ENCODE peak calls at places on chromosome 2, in nine cellular contexts. One of them, this sample, is unnamed.

GRCh38 chr2:197293252-197294007 is 17.1 kb downstream of the ANKRD44 start:
- DNase-seq in cardiac muscle cell: peak; percentile 49
- DNase-seq in effector memory CD4-positive, alpha-beta T cell: no peak
- DNase-seq in lower lobe of right lung: no peak
- DNase-seq in fibroblast of lung: no peak
- DNase-seq in heart left ventricle: no peak
- DNase-seq in psoas muscle: no peak
- DNase-seq in lung: no peak
- DNase-seq in kidney: no peak
- DNase-seq in this sample: no peak

GRCh38 chr2:201158111-201158929 is 24.6 kb upstream of the CASP10 start:
- DNase-seq in psoas muscle: no peak
- DNase-seq in fibroblast of lung: peak; percentile 86
- DNase-seq in lung: peak; percentile 71
- DNase-seq in cardiac muscle cell: peak; percentile 92
- DNase-seq in lower lobe of right lung: peak; percentile 79
- DNase-seq in heart left ventricle: peak; percentile 73
- DNase-seq in effector memory CD4-positive, alpha-beta T cell: peak; percentile 18
- DNase-seq in kidney: no peak
- DNase-seq in this sample: peak; percentile 76

GRCh38 chr2:70118798-70119454 is 31.6 kb downstream of the PCBP1 start:
- DNase-seq in psoas muscle: no peak
- DNase-seq in lower lobe of right lung: no peak
- DNase-seq in kidney: peak; percentile 29
- DNase-seq in fibroblast of lung: no peak
- DNase-seq in heart left ventricle: peak; percentile 12
- DNase-seq in cardiac muscle cell: peak; percentile 51
- DNase-seq in lung: no peak
- DNase-seq in effector memory CD4-positive, alpha-beta T cell: no peak
- DNase-seq in this sample: no peak

GRCh38 chr2:194819367-194819766 is 837.7 kb upstream of the SLC39A10 start:
- DNase-seq in lung: no peak
- DNase-seq in fibroblast of lung: no peak
- DNase-seq in kidney: no peak
- DNase-seq in psoas muscle: no peak
- DNase-seq in cardiac muscle cell: no peak
- DNase-seq in heart left ventricle: no peak
- DNase-seq in lower lobe of right lung: no peak
- DNase-seq in effector memory CD4-positive, alpha-beta T cell: no peak
- DNase-seq in this sample: no peak

GRCh38 chr2:19722486-19723420 is 179.0 kb downstream of the TTC32 start:
- DNase-seq in heart left ventricle: peak; percentile 31
- DNase-seq in cardiac muscle cell: peak; percentile 22
- DNase-seq in kidney: no peak
- DNase-seq in lower lobe of right lung: no peak
- DNase-seq in psoas muscle: no peak
- DNase-seq in fibroblast of lung: no peak
- DNase-seq in lung: no peak
- DNase-seq in effector memory CD4-positive, alpha-beta T cell: no peak
- DNase-seq in this sample: no peak

GRCh38 chr2:47070155-47070919 is 84.8 kb downstream of the STPG4 start:
- DNase-seq in psoas muscle: no peak
- DNase-seq in effector memory CD4-positive, alpha-beta T cell: no peak
- DNase-seq in fibroblast of lung: no peak
- DNase-seq in lung: no peak
- DNase-seq in heart left ventricle: peak; percentile 47
- DNase-seq in lower lobe of right lung: peak; percentile 43
- DNase-seq in kidney: peak; percentile 70
- DNase-seq in cardiac muscle cell: no peak
- DNase-seq in this sample: no peak

GRCh38 chr2:196944570-196944969 is 18.1 kb upstream of the PGAP1 start:
- DNase-seq in kidney: no peak
- DNase-seq in heart left ventricle: no peak
- DNase-seq in fibroblast of lung: no peak
- DNase-seq in effector memory CD4-positive, alpha-beta T cell: no peak
- DNase-seq in cardiac muscle cell: no peak
- DNase-seq in psoas muscle: no peak
- DNase-seq in lower lobe of right lung: no peak
- DNase-seq in lung: no peak
- DNase-seq in this sample: no peak

GRCh38 chr2:10839813-10840212 is 27.2 kb upstream of the PDIA6 start:
- DNase-seq in psoas muscle: no peak
- DNase-seq in heart left ventricle: no peak
- DNase-seq in lower lobe of right lung: no peak
- DNase-seq in lung: no peak
- DNase-seq in effector memory CD4-positive, alpha-beta T cell: no peak
- DNase-seq in fibroblast of lung: peak; percentile 36
- DNase-seq in kidney: no peak
- DNase-seq in cardiac muscle cell: peak; percentile 46
- DNase-seq in this sample: no peak

GRCh38 chr2:235553291-235553690 is 59.4 kb downstream of the AGAP1 start:
- DNase-seq in lower lobe of right lung: no peak
- DNase-seq in lung: no peak
- DNase-seq in cardiac muscle cell: no peak
- DNase-seq in kidney: no peak
- DNase-seq in heart left ventricle: no peak
- DNase-seq in psoas muscle: no peak
- DNase-seq in effector memory CD4-positive, alpha-beta T cell: no peak
- DNase-seq in fibroblast of lung: no peak
- DNase-seq in this sample: no peak

DNA sequence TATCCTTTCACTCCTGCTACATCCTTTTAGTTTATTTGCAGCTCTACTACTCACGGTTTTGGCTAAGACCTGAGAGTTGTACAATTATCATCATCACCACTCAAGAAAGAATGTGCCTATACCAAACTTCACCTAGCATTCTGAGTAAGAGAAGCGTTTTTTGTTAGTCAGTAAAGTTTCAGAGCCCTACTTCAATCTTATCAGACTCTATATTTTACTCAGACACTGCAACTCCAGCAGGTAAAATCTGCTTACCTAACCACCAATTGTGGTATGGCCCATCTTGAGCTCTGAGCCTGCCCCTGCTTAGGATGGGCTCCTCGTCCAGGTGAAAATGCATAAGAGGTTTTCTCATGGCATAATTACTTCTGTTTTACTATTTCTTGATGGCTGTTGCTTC is 37.1 kb downstream of the ICOS start:
- DNase-seq in cardiac muscle cell: no peak
- DNase-seq in kidney: no peak
- DNase-seq in heart left ventricle: no peak
- DNase-seq in lung: no peak
- DNase-seq in fibroblast of lung: no peak
- DNase-seq in psoas muscle: no peak
- DNase-seq in effector memory CD4-positive, alpha-beta T cell: no peak
- DNase-seq in lower lobe of right lung: no peak
- DNase-seq in this sample: no peak
- H3K9me3 ChIP-seq in cardiac muscle cell: no peaks in the 10 kb centered on the region
- H3K9me3 ChIP-seq in kidney: no peaks in the 10 kb centered on the region
- H3K9me3 ChIP-seq in heart left ventricle: no peaks in the 10 kb centered on the region
- H3K9me3 ChIP-seq in lung: no peaks in the 10 kb centered on the region
- H3K9me3 ChIP-seq in fibroblast of lung: no peaks in the 10 kb centered on the region
- H3K9me3 ChIP-seq in psoas muscle: no peaks in the 10 kb centered on the region
- H3K9me3 ChIP-seq in effector memory CD4-positive, alpha-beta T cell: no peaks in the 10 kb centered on the region
- H3K9me3 ChIP-seq in lower lobe of right lung: no peaks in the 10 kb centered on the region
- H3K9me3 ChIP-seq in this sample: no peaks in the 10 kb centered on the region

DNA sequence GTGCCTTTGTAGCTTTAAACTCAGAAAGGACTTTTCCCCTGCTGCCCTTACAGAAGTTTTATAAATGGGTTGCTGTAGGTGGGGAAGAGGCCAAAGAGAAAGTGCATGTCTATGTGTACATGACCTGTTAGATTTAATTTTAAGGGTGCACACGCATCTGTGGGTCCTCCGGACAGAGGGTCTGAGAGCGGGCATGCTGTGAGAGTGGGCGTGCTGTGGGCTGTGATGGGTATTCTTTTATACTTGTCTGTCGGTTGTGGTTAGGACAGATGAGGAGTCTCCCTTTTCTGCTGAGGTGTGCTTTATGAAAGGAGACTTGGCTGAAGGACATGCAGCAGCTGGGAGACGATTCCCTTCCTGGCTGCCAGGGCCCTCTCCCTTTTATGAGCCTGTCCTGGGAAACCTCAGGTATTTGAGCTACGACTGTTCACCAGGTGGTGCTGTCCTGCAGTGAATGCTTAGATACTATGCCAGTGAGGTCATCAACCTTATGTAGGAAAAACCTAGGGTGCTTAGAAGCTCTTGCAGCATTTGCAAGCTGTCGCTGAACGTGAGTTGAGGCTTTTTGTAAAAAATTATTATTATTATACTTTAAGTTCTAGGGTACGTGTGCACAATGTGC is 67.5 kb downstream of the TANC1 start:
- DNase-seq in lung: peak; percentile 46
- DNase-seq in cardiac muscle cell: peak; percentile 51
- DNase-seq in lower lobe of right lung: no peak
- DNase-seq in fibroblast of lung: peak; percentile 33
- DNase-seq in effector memory CD4-positive, alpha-beta T cell: no peak
- DNase-seq in kidney: no peak
- DNase-seq in heart left ventricle: no peak
- DNase-seq in psoas muscle: no peak
- DNase-seq in this sample: no peak
- H3K4me3 ChIP-seq in lung: no peak overlapping the region
- H3K4me3 ChIP-seq in cardiac muscle cell: no peak overlapping the region
- H3K4me3 ChIP-seq in lower lobe of right lung: no peak overlapping the region
- H3K4me3 ChIP-seq in fibroblast of lung: no peak overlapping the region
- H3K4me3 ChIP-seq in effector memory CD4-positive, alpha-beta T cell: no peak overlapping the region
- H3K4me3 ChIP-seq in kidney: no peak overlapping the region
- H3K4me3 ChIP-seq in heart left ventricle: no peak overlapping the region
- H3K4me3 ChIP-seq in psoas muscle: no peak overlapping the region
- H3K4me3 ChIP-seq in this sample: no peak overlapping the region

DNA sequence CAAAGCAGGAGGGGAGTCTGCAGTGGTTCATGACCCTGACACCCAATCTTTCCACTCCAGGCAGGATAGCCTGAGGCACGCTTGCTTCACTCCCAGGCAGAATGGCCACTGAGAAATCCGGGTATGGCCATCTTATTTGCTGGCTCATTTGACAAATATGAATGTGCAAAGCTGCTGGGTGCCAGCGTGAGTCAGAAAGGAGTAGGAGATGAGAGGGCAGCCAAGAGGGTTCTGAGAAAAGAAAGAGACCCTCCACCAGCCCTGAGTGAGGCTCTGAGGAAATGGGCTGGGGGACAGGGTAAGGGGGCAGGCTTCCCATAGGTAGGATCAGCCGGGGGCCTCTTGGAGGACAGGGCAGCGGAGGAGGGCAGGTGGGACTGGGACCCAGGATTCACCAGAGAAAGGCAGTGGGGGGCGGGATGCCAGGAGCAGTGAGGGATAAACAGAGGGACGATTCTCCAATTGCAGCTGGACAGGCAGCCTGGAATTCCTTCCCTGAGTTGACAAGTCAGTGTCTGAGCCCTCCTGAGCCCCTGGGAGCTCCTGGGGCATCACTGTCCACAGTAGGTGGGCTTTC is 15.2 kb downstream of the RAMP1 start:
- DNase-seq in effector memory CD4-positive, alpha-beta T cell: no peak
- DNase-seq in kidney: peak; percentile 63
- DNase-seq in lower lobe of right lung: peak; percentile 21
- DNase-seq in fibroblast of lung: peak; percentile 68
- DNase-seq in lung: no peak
- DNase-seq in heart left ventricle: no peak
- DNase-seq in psoas muscle: no peak
- DNase-seq in cardiac muscle cell: peak; percentile 57
- DNase-seq in this sample: no peak
- H3K4me1 ChIP-seq in effector memory CD4-positive, alpha-beta T cell: no peaks in the 10 kb centered on the region
- H3K4me1 ChIP-seq in kidney: no peaks in the 10 kb centered on the region
- H3K4me1 ChIP-seq in lower lobe of right lung: no peaks in the 10 kb centered on the region
- H3K4me1 ChIP-seq in fibroblast of lung: peaks cover 9% of the 10 kb centered on the region
- H3K4me1 ChIP-seq in lung: peaks cover 17% of the 10 kb centered on the region
- H3K4me1 ChIP-seq in heart left ventricle: no peaks in the 10 kb centered on the region
- H3K4me1 ChIP-seq in psoas muscle: peaks cover 36% of the 10 kb centered on the region
- H3K4me1 ChIP-seq in cardiac muscle cell: no peaks in the 10 kb centered on the region
- H3K4me1 ChIP-seq in this sample: peaks cover 57% of the 10 kb centered on the region

DNA sequence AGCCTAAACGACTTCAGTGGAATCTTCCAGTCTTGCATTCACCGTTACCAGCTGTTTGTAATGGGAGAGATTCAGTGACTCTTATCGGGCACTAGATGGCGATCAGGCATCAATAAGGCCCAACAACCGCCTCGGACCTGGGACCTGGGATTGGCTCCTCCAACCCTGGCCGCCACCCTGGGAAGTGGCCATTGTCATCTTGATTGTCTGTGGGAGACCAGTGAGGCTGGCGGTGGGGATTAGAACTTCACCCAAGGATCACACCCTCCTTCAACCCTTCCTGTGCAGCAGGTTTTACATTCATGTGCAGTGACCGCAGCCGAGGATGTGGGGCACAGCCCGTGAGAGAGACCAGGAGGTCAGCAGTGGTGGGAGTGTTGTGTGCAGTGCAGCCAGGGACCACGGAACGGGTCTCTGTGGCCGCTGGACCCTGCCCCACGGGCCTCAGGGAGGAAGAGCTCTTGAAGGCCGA is 85.3 kb downstream of the SPP2 start:
- DNase-seq in heart left ventricle: peak; percentile 35
- DNase-seq in kidney: peak; percentile 87
- DNase-seq in effector memory CD4-positive, alpha-beta T cell: no peak
- DNase-seq in psoas muscle: peak; percentile 33
- DNase-seq in fibroblast of lung: peak; percentile 76
- DNase-seq in lower lobe of right lung: peak; percentile 66
- DNase-seq in cardiac muscle cell: peak; percentile 82
- DNase-seq in lung: peak; percentile 55
- DNase-seq in this sample: no peak
- H3K9me3 ChIP-seq in heart left ventricle: no peaks in the 10 kb centered on the region
- H3K9me3 ChIP-seq in kidney: peaks cover 5% of the 10 kb centered on the region
- H3K9me3 ChIP-seq in effector memory CD4-positive, alpha-beta T cell: no peaks in the 10 kb centered on the region
- H3K9me3 ChIP-seq in psoas muscle: no peaks in the 10 kb centered on the region
- H3K9me3 ChIP-seq in fibroblast of lung: no peaks in the 10 kb centered on the region
- H3K9me3 ChIP-seq in lower lobe of right lung: no peaks in the 10 kb centered on the region
- H3K9me3 ChIP-seq in cardiac muscle cell: no peaks in the 10 kb centered on the region
- H3K9me3 ChIP-seq in lung: peaks cover 2% of the 10 kb centered on the region
- H3K9me3 ChIP-seq in this sample: no peaks in the 10 kb centered on the region

GRCh38 chr2:9204939-9205338 is 1.7 kb upstream of the ASAP2 start:
- DNase-seq in kidney: no peak
- DNase-seq in cardiac muscle cell: no peak
- DNase-seq in fibroblast of lung: no peak
- DNase-seq in lung: no peak
- DNase-seq in lower lobe of right lung: no peak
- DNase-seq in heart left ventricle: no peak
- DNase-seq in psoas muscle: no peak
- DNase-seq in effector memory CD4-positive, alpha-beta T cell: no peak
- DNase-seq in this sample: no peak
- H3K4me3 ChIP-seq in kidney: no peak overlapping the region
- H3K4me3 ChIP-seq in cardiac muscle cell: no peak overlapping the region
- H3K4me3 ChIP-seq in fibroblast of lung: no peak overlapping the region
- H3K4me3 ChIP-seq in lung: no peak overlapping the region
- H3K4me3 ChIP-seq in lower lobe of right lung: no peak overlapping the region
- H3K4me3 ChIP-seq in heart left ventricle: no peak overlapping the region
- H3K4me3 ChIP-seq in psoas muscle: no peak overlapping the region
- H3K4me3 ChIP-seq in effector memory CD4-positive, alpha-beta T cell: no peak overlapping the region
- H3K4me3 ChIP-seq in this sample: no peak overlapping the region